ENCODE peak calls at places on chromosome 17, in nine cellular contexts. R is astrocyte, X is AG09309, U is stomach, E is esophagus muscularis mucosa, K is heart right ventricle, P is OCI-LY7, D is NB4, Q is cardiac muscle cell. C is an unnamed sample.

GRCh38 chr17:2776589-2777241 is 19.5 kb upstream of the RAP1GAP2 start:
- DNase-seq in E (no peak), K (no peak), Q (no peak), P (no peak), D (no peak), X (no peak), R (no peak), U (no peak), C (no peak)

GRCh38 chr17:72472116-72472515 is 351.3 kb downstream of the SOX9 start:
- DNase-seq in X (no peak), U (no peak), K (no peak), D (no peak), P (no peak), Q (no peak), E (no peak), R (no peak), C (no peak)

GRCh38 chr17:34255381-34255732 is 272 bp downstream of the CCL2 start:
- DNase-seq in E (no peak), D (no peak), U (no peak), X (no peak), K (no peak), Q (no peak), P (no peak), R (no peak), C (no peak)

GRCh38 chr17:41265078-41265477 is at the start of gene KRTAP9-6:
- DNase-seq in R (no peak), U (no peak), K (no peak), D (no peak), X (no peak), E (no peak), Q (no peak), P (no peak), C (no peak)

GRCh38 chr17:40819528-40820125 is 2.8 kb downstream of the KRT10 start:
- DNase-seq in P (no peak), U (no peak), K (no peak), R (peak), D (peak), Q (peak), E (no peak), X (no peak), C (no peak)

GRCh38 chr17:76370261-76370993 is 14.0 kb upstream of the SPHK1 start:
- DNase-seq in Q (peak), K (peak), E (no peak), P (peak), R (peak), U (peak), D (no peak), X (peak), C (peak)

GRCh38 chr17:42010898-42011516 is 6.2 kb downstream of the DNAJC7 start:
- DNase-seq in R (no peak), E (no peak), Q (peak), X (no peak), U (no peak), D (peak), P (no peak), K (no peak), C (no peak)

GRCh38 chr17:59558039-59558438 is 7.4 kb upstream of the DHX40 start:
- DNase-seq in P (no peak), Q (no peak), U (no peak), D (no peak), X (no peak), R (no peak), K (no peak), E (no peak), C (no peak)

GRCh38 chr17:81342700-81343070 is 47.6 kb upstream of the SLC38A10 start:
- DNase-seq in R (no peak), U (no peak), X (no peak), E (no peak), P (no peak), D (no peak), K (no peak), Q (peak), C (no peak)

GRCh38 chr17:36932383-36933173 is 4.7 kb upstream of the LHX1 start:
- DNase-seq in Q (no peak), X (no peak), D (no peak), R (no peak), K (no peak), P (no peak), E (no peak), U (no peak), C (no peak)

GRCh38 chr17:40095944-40096791 is 4.2 kb downstream of the NR1D1 start:
- DNase-seq in U (peak), Q (no peak), E (no peak), R (no peak), P (peak), X (no peak), K (no peak), D (no peak), C (no peak)

GRCh38 chr17:73646409-73647305 is 2.4 kb upstream of the SDK2 start:
- DNase-seq in X (no peak), Q (peak), D (peak), U (peak), E (no peak), K (no peak), R (no peak), P (peak), C (no peak)

GRCh38 chr17:79950711-79951110 is 85.0 kb downstream of the TBC1D16 start:
- DNase-seq in K (no peak), Q (no peak), X (no peak), P (no peak), U (no peak), E (no peak), R (no peak), D (no peak), C (no peak)

DNA sequence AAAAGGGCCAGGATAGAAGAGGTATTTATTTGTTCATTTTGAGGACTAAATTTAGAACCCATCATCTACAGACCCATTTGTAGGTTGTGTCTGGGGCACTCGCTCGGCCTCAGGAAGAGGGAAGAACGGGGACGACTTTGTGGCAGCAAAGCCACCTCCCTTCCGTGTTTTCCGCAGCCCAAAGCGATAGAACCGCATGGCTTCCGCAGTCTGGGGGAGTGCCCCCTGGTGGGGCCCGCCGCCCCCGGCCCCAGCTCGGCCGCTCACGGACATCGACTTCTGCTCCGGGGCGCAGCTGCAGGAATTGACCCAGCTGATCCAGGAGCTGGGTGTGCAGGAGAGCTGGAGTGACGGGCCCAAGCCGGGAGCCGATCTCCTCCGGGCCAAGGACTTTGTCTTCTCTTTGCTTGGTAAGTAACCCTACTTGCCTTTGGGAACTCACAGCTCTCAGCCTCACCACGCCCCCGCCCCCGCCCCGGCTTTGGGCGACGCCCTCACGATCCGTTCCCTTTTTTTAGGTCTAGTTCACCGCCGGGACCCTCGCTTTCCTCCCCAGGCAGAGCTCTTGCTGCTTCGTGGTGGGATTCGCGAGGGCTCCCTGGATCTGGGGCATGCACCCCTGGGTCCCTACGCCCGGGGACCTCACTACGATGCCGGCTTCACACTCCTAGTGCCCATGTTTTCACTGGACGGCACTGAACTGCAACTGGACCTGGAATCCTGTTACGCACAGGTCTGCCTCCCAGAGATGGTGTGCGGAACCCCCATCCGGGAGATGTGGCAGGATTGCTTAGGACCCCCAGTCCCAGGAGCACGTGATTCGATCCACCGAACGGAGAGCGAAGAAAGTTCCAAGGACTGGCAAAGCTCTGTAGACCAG is 681 bp downstream of the TMEM102 start:
- DNase-seq in E (no peak), R (no peak), X (no peak), P (peak), Q (peak), K (peak), D (peak), U (peak), C (no peak)
- TF ChIP-seq CTCF in E (no peak), R (no peak), X (no peak), P (peak), Q (peak), K (no peak), D (peak), U (no peak), C (no peak)

DNA sequence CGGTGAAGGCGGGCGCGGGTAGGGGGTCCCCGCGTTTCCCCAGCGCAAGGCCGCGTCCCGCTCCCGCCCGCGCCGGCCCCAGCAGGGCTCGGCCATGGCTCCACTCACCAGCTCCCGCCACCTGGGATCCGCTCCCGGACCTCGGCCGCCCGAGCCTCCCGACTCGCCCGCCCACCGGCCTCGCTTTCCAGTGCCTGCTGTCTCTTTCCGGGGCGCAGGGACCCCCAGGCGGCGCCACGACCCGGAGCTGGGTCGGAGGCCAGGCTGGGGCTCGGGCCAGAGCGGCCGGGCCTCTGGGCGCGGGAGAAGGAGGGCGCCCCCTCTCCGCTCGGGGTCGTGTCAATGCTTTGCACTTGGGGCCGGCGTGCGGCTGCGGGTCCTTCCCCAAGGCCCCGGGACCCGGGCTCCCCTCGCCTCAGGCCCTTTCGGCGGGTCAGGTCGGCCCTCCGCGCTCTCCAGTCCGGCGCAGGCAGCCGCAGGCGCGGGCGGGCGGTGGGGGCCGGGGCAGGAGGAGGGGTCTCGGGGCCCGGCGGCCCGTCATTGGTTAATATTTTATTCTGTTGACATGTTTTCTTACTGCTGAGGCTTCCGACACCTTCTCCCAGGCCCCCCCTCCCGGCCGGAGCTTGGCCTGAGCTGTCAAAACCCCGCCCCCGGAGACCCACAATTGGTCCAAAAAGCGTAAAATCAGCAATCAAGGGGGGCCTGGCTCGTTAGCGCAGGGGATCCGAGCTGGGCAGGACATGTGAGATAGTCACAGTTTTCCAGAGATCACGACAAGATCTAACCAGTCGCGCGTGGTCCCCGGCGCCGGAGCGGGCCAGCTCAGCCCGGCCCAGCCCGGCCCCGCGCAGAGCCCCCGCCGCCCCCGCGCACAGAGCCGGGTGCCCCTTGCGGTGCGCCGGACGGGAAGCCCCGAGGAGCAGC is at the start of gene TBX2:
- DNase-seq in Q (peak), R (peak), K (peak), E (no peak), D (no peak), P (no peak), X (peak), U (peak), C (peak)
- TF ChIP-seq CTCF in Q (no peak), R (no peak), K (no peak), E (no peak), D (no peak), P (no peak), X (peak), U (no peak), C (no peak)

GRCh38 chr17:68351395-68351794 is 60.1 kb downstream of the ARSG start:
- DNase-seq in E (no peak), K (peak), P (no peak), D (no peak), R (peak), Q (peak), U (no peak), X (no peak), C (no peak)
- TF ChIP-seq CTCF in E (no peak), K (no peak), P (no peak), D (no peak), R (no peak), Q (peak), U (no peak), X (no peak), C (peak)

GRCh38 chr17:57853695-57854094 is 3.9 kb upstream of the MRPS23 start:
- DNase-seq in K (peak), Q (no peak), D (no peak), U (peak), E (no peak), P (no peak), R (no peak), X (no peak), C (no peak)

GRCh38 chr17:57852041-57852954 is 2.5 kb upstream of the MRPS23 start:
- DNase-seq in X (no peak), K (no peak), Q (no peak), R (no peak), D (no peak), E (no peak), U (no peak), P (no peak), C (no peak)

GRCh38 chr17:57849874-57850754 is at the start of gene MRPS23:
- DNase-seq in R (peak), D (peak), X (peak), Q (peak), E (peak), K (peak), U (peak), P (peak), C (peak)

GRCh38 chr17:57852955-57853328 is 3.1 kb upstream of the MRPS23 start:
- DNase-seq in E (no peak), K (no peak), X (no peak), D (no peak), Q (no peak), R (no peak), P (no peak), U (no peak), C (no peak)

GRCh38 chr17:57849163-57849873 is 526 bp downstream of the MRPS23 start:
- DNase-seq in X (no peak), K (no peak), Q (no peak), U (no peak), R (no peak), E (no peak), P (no peak), D (no peak), C (no peak)
- TF ChIP-seq CTCF in X (no peak), K (no peak), Q (no peak), U (no peak), R (no peak), E (no peak), P (no peak), D (no peak), C (no peak)

GRCh38 chr17:16285646-16286008 is 67.6 kb downstream of the CENPV start:
- DNase-seq in E (no peak), U (no peak), K (no peak), X (no peak), D (no peak), R (no peak), P (no peak), Q (no peak), C (no peak)
- TF ChIP-seq CTCF in E (no peak), U (no peak), K (no peak), X (peak), D (peak), R (peak), P (peak), Q (peak), C (peak)

C was measured in AG09319.